ENCODE peak calls at places on chromosomes 1 and 21, in six cellular contexts. One of them, this sample, is unnamed.

GRCh38 chr1:179058343-179059184 is 23.3 kb upstream of the TOR3A start:
- DNase-seq in Ammon's horn: no peak
- DNase-seq in tibial artery: no peak
- DNase-seq in activated CD8-positive, alpha-beta memory T cell treated with anti-CD3 and anti-CD28 coated beads for 48 hours: no peak
- DNase-seq in CD8-positive, alpha-beta T cell: no peak
- DNase-seq in pancreas: no peak
- DNase-seq in this sample: no peak

GRCh38 chr1:39981957-39982356 is 27.0 kb downstream of the MFSD2A start:
- DNase-seq in Ammon's horn: no peak
- DNase-seq in tibial artery: no peak
- DNase-seq in activated CD8-positive, alpha-beta memory T cell treated with anti-CD3 and anti-CD28 coated beads for 48 hours: no peak
- DNase-seq in CD8-positive, alpha-beta T cell: no peak
- DNase-seq in pancreas: no peak
- DNase-seq in this sample: no peak

GRCh38 chr1:81876901-81877750 is 76.4 kb downstream of the ADGRL2 start:
- DNase-seq in Ammon's horn: no peak
- DNase-seq in tibial artery: no peak
- DNase-seq in activated CD8-positive, alpha-beta memory T cell treated with anti-CD3 and anti-CD28 coated beads for 48 hours: no peak
- DNase-seq in CD8-positive, alpha-beta T cell: no peak
- DNase-seq in pancreas: no peak
- DNase-seq in this sample: no peak

GRCh38 chr1:19640363-19641316 is 3.5 kb upstream of the NBL1 start:
- DNase-seq in Ammon's horn: no peak
- DNase-seq in tibial artery: peak
- DNase-seq in activated CD8-positive, alpha-beta memory T cell treated with anti-CD3 and anti-CD28 coated beads for 48 hours: no peak
- DNase-seq in CD8-positive, alpha-beta T cell: no peak
- DNase-seq in pancreas: peak
- DNase-seq in this sample: no peak

GRCh38 chr1:110114173-110114572 is 1.9 kb downstream of the UBL4B start:
- DNase-seq in Ammon's horn: no peak
- DNase-seq in tibial artery: no peak
- DNase-seq in activated CD8-positive, alpha-beta memory T cell treated with anti-CD3 and anti-CD28 coated beads for 48 hours: no peak
- DNase-seq in CD8-positive, alpha-beta T cell: no peak
- DNase-seq in pancreas: no peak
- DNase-seq in this sample: no peak

GRCh38 chr1:151739590-151740355 is 18.5 kb downstream of the RIIAD1 start:
- DNase-seq in Ammon's horn: no peak
- DNase-seq in tibial artery: no peak
- DNase-seq in activated CD8-positive, alpha-beta memory T cell treated with anti-CD3 and anti-CD28 coated beads for 48 hours: no peak
- DNase-seq in CD8-positive, alpha-beta T cell: no peak
- DNase-seq in pancreas: no peak
- DNase-seq in this sample: peak

GRCh38 chr1:11537854-11538591 is 59.1 kb downstream of the DISP3 start:
- DNase-seq in Ammon's horn: no peak
- DNase-seq in tibial artery: no peak
- DNase-seq in activated CD8-positive, alpha-beta memory T cell treated with anti-CD3 and anti-CD28 coated beads for 48 hours: no peak
- DNase-seq in CD8-positive, alpha-beta T cell: no peak
- DNase-seq in pancreas: no peak
- DNase-seq in this sample: no peak

GRCh38 chr21:38853421-38853919 is 47.7 kb downstream of the ETS2 start:
- DNase-seq in Ammon's horn: no peak
- DNase-seq in tibial artery: no peak
- DNase-seq in activated CD8-positive, alpha-beta memory T cell treated with anti-CD3 and anti-CD28 coated beads for 48 hours: no peak
- DNase-seq in CD8-positive, alpha-beta T cell: no peak
- DNase-seq in pancreas: peak
- DNase-seq in this sample: peak